ENCODE peak calls at places on chromosomes 11 and 22, in six cellular contexts. J is BJ, T is GM12865, U is endothelial cell of umbilical vein, C is GM06990, X is mammary epithelial cell. Y is an unnamed sample.

GRCh38 chr11:126529037-126529436 is 173.6 kb downstream of the ST3GAL4 start:
- DNase-seq in C (no peak), X (no peak), U (no peak), T (no peak), J (no peak), Y (no peak)

GRCh38 chr11:111299111-111300026 is 1.0 kb downstream of the POU2AF3 start:
- DNase-seq in X (peak), U (peak), C (no peak), T (peak), J (no peak), Y (peak)

GRCh38 chr22:25742918-25743708 is 1.1 kb downstream of the MYO18B start:
- DNase-seq in X (no peak), U (no peak), J (no peak), C (no peak), T (no peak), Y (no peak)

GRCh38 chr11:110972640-110973039 is 260.4 kb upstream of the ARHGAP20 start:
- DNase-seq in T (no peak), C (no peak), X (peak), J (no peak), U (no peak), Y (no peak)

GRCh38 chr11:120807414-120808150 is 216.3 kb upstream of the TBCEL start:
- DNase-seq in T (no peak), J (no peak), C (no peak), U (peak), X (peak), Y (no peak)

GRCh38 chr11:71843858-71844257 is 10.9 kb downstream of the DEFB108B start:
- DNase-seq in U (no peak), T (no peak), X (no peak), J (no peak), C (no peak), Y (no peak)

GRCh38 chr11:110454609-110455008 is 24.9 kb downstream of the FDX1 start:
- DNase-seq in C (no peak), U (no peak), J (no peak), T (peak), X (no peak), Y (no peak)

GRCh38 chr11:47724041-47724729 is 9.0 kb upstream of the AGBL2 start:
- DNase-seq in C (no peak), T (no peak), X (peak), J (no peak), U (no peak), Y (no peak)

GRCh38 chr22:38965614-38966378 is 8.4 kb downstream of the APOBEC3A start:
- DNase-seq in X (no peak), U (no peak), T (no peak), C (no peak), J (no peak), Y (no peak)

GRCh38 chr11:117197516-117198456 is 1.4 kb upstream of the TAGLN start:
- DNase-seq in X (no peak), J (no peak), T (no peak), C (no peak), U (no peak), Y (no peak)

GRCh38 chr11:28231475-28231874 is 123.3 kb downstream of the METTL15 start:
- DNase-seq in X (no peak), C (no peak), T (no peak), U (no peak), J (no peak), Y (no peak)

GRCh38 chr11:22711212-22711770 is 44.9 kb downstream of the GAS2 start:
- DNase-seq in T (no peak), C (no peak), U (no peak), X (peak), J (no peak), Y (no peak)

GRCh38 chr11:17352925-17353227 is 1.3 kb downstream of the NCR3LG1 start:
- DNase-seq in C (peak), J (no peak), X (peak), U (no peak), T (peak), Y (peak)

GRCh38 chr22:38824587-38824986 is 19.2 kb downstream of the NPTXR start:
- DNase-seq in J (no peak), T (peak), X (peak), C (no peak), U (peak), Y (peak)

GRCh38 chr22:26975381-26975780 is 318.0 kb downstream of the MIAT start:
- DNase-seq in T (no peak), J (no peak), U (no peak), C (no peak), X (no peak), Y (no peak)

GRCh38 chr22:26075233-26075632 is 94.0 kb upstream of the SEZ6L start:
- DNase-seq in C (no peak), X (no peak), J (no peak), T (peak), U (no peak), Y (no peak)

GRCh38 chr11:74185695-74186094 is 14.6 kb downstream of the PPME1 start:
- DNase-seq in X (peak), U (no peak), J (no peak), C (no peak), T (no peak), Y (no peak)

GRCh38 chr22:47625013-47625385 is 862.5 kb downstream of the TBC1D22A start:
- DNase-seq in X (no peak), T (no peak), U (no peak), C (no peak), J (no peak), Y (no peak)

GRCh38 chr11:59787816-59788215 is 22.8 kb downstream of the MRPL16 start:
- DNase-seq in J (no peak), U (peak), C (no peak), X (peak), T (no peak), Y (no peak)

GRCh38 chr22:25823276-25823675 is 81.3 kb downstream of the MYO18B start:
- DNase-seq in X (no peak), C (no peak), J (no peak), T (no peak), U (no peak), Y (no peak)

GRCh38 chr11:82775736-82776346 is 42.2 kb upstream of the FAM181B start:
- DNase-seq in T (peak), C (no peak), U (peak), J (no peak), X (peak), Y (no peak)

GRCh38 chr11:45405916-45406670 is 120.0 kb upstream of the SYT13 start:
- DNase-seq in J (no peak), T (no peak), X (no peak), C (no peak), U (peak), Y (no peak)

GRCh38 chr11:57648791-57649735 is 649 bp downstream of the YPEL4 start:
- DNase-seq in J (no peak), T (no peak), X (no peak), U (no peak), C (no peak), Y (no peak)

GRCh38 chr11:69818243-69819108 is 740 bp downstream of the FGF3 start:
- DNase-seq in X (no peak), U (no peak), T (no peak), J (no peak), C (no peak), Y (no peak)

GRCh38 chr11:4797212-4797611 is 7.0 kb downstream of the OR52R1 start:
- DNase-seq in X (no peak), U (no peak), C (no peak), J (no peak), T (no peak), Y (no peak)

GRCh38 chr11:43933608-43934358 is 8.7 kb upstream of the C11orf96 start:
- DNase-seq in X (no peak), U (no peak), C (no peak), T (no peak), J (no peak), Y (no peak)

GRCh38 chr11:43933226-43933607 is 9.2 kb upstream of the C11orf96 start:
- DNase-seq in T (no peak), J (no peak), X (no peak), U (no peak), C (no peak), Y (no peak)

GRCh38 chr11:43934359-43935130 is 7.9 kb upstream of the C11orf96 start:
- DNase-seq in U (no peak), X (no peak), J (no peak), T (no peak), C (no peak), Y (no peak)

GRCh38 chr11:43930868-43931716 is 11.3 kb upstream of the C11orf96 start:
- DNase-seq in X (no peak), U (peak), C (no peak), J (no peak), T (no peak), Y (no peak)

DNA sequence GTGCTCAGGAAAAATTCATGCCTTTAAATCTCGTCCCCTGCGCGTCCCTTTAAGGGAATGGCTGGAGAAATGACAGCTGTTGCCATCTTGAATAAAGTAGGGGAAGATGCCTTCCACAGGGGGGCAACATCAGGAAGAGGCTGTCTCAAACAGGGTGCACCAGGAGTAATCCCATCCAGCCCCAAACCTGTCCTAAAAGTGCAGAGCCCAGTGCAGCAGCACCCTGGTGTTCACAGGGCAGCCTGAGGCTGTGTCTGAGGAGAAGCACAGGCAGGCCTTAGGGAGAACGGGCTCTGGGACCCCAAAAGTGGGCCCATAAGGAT is 10.8 kb upstream of the C11orf96 start:
- DNase-seq in U (no peak), J (no peak), T (no peak), C (no peak), X (no peak), Y (no peak)
- TF ChIP-seq CTCF in U (no peak), J (no peak), T (no peak), C (no peak), X (no peak), Y (no peak)

DNA sequence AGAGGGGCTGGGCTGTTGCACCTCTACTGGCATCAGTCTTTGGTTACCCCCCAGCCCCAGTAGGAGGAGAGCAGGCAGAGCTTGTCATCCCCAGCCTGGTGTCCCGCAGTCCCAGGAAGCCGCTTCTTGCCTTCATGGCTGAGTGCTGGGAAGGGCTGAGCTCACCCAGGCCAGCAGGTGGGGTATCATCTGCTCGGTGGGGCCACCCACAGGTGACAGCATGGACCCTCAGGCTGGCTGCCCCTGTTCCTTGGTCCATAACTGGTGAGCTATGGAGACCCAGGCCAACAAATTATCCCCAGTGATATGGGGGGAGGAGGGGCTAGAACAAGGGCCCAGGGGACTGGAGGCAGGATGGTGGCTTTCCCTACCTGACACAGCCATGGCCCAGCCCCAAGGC is 6.5 kb upstream of the RHOD start:
- DNase-seq in J (no peak), C (no peak), X (no peak), U (no peak), T (no peak), Y (no peak)
- TF ChIP-seq CTCF in J (no peak), C (no peak), X (no peak), U (no peak), T (no peak), Y (peak)

DNA sequence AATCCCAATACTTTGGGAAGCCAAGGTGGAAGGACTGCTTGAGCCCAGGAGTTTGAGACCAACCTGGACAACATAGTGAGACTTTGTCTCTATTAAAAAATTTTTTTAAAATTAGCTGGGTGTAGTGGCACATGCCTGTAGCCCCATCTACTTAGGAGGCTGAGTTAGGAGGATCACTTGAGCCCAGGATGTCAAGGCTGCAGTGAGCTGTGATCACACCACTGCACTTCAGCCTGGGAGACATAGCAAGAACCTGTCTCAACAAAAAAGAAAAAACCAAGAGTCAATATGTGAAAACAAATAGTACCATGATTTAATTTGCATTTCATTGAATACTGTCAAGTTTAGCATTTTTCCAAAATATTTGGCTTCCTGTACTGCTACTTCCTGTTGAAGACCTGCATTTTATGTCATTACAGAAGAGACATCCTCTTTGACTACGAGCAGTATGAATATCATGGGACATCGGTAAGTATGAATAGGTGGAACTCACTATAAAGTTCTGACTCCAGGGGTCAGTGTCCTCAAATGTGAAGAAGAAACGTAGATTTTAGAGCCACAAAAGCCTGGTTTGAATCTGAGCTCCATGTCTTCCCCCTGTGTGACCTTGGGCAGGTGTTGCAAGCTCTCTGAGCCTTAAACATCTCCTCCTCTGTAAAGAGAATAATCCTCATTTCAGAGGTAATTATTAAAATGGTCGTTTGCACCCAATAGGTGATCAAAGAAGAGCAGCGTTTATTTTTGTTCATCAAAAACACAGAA is 16.0 kb downstream of the CDC45 start:
- DNase-seq in C (no peak), X (no peak), T (no peak), J (no peak), U (peak), Y (no peak)
- TF ChIP-seq CTCF in C (peak), X (no peak), T (no peak), J (peak), U (peak), Y (peak)

GRCh38 chr11:43419460-43419859 is 60.7 kb downstream of the TTC17 start:
- DNase-seq in X (peak), C (peak), J (no peak), T (peak), U (peak), Y (no peak)
- TF ChIP-seq CTCF in X (peak), C (peak), J (peak), T (peak), U (peak), Y (peak)

GRCh38 chr11:124915541-124916369 is 3.3 kb upstream of the HEPN1 start:
- DNase-seq in T (no peak), X (no peak), J (no peak), U (peak), C (no peak), Y (no peak)
- TF ChIP-seq CTCF in T (no peak), X (no peak), J (no peak), U (no peak), C (no peak), Y (no peak)

GRCh38 chr11:124586247-124586860 is 16.6 kb downstream of the OR8A1 start:
- DNase-seq in T (peak), X (peak), U (peak), J (no peak), C (no peak), Y (peak)
- TF ChIP-seq CTCF in T (peak), X (peak), U (peak), J (peak), C (peak), Y (peak)